ENCODE peak calls at places on chromosomes 3 and 15, in seven cellular contexts. T, G, Y, W, Q, U and K are unnamed samples.

GRCh38 chr3:127373701-127374625 is 86.1 kb upstream of the PRR20G start:
- DNase-seq in T (peak), U (no peak), Q (peak), W (peak), Y (no peak), G (no peak), K (no peak)

GRCh38 chr3:170553788-170554620 is 31.9 kb downstream of the SLC7A14 start:
- DNase-seq in Y (no peak), T (no peak), Q (no peak), W (no peak), G (no peak), U (no peak), K (no peak)

GRCh38 chr3:52204337-52205073 is 6.5 kb downstream of the ALAS1 start:
- DNase-seq in Y (no peak), W (no peak), T (peak), G (no peak), U (no peak), Q (no peak), K (no peak)

GRCh38 chr3:5014431-5014830 is 35.2 kb downstream of the BHLHE40 start:
- DNase-seq in G (no peak), Q (no peak), Y (peak), T (no peak), W (no peak), U (peak), K (no peak)

GRCh38 chr3:16060945-16061344 is 113.5 kb upstream of the GALNT15 start:
- DNase-seq in Q (no peak), T (no peak), Y (no peak), U (peak), G (peak), W (no peak), K (peak)

GRCh38 chr3:134665243-134665642 is 14.4 kb upstream of the KY start:
- DNase-seq in T (no peak), Y (no peak), Q (no peak), W (no peak), G (no peak), U (no peak), K (no peak)

GRCh38 chr3:24270744-24271143 is 223.9 kb downstream of the THRB start:
- DNase-seq in Q (no peak), T (no peak), W (no peak), U (no peak), G (no peak), Y (no peak), K (no peak)

GRCh38 chr3:70823622-70824021 is 511.2 kb upstream of the MDFIC2 start:
- DNase-seq in T (no peak), Q (no peak), W (no peak), Y (no peak), G (no peak), U (no peak), K (no peak)

GRCh38 chr15:97902140-97902780 is 58.2 kb upstream of the ARRDC4 start:
- DNase-seq in W (no peak), G (no peak), Y (no peak), Q (no peak), T (no peak), U (no peak), K (peak)

GRCh38 chr15:74240002-74240568 is 4.0 kb downstream of the CCDC33 start:
- DNase-seq in W (peak), G (peak), Y (no peak), Q (no peak), U (peak), T (peak), K (peak)

GRCh38 chr3:41521000-41521655 is 321.8 kb downstream of the CTNNB1 start:
- DNase-seq in Y (no peak), T (no peak), W (no peak), U (no peak), Q (no peak), G (no peak), K (no peak)

GRCh38 chr3:179425075-179425474 is 26.2 kb downstream of the GNB4 start:
- DNase-seq in W (no peak), Q (no peak), U (no peak), G (no peak), Y (no peak), T (no peak), K (no peak)

GRCh38 chr3:179432021-179432420 is 19.2 kb downstream of the GNB4 start:
- DNase-seq in U (no peak), T (peak), Q (no peak), W (peak), Y (no peak), G (no peak), K (no peak)

GRCh38 chr3:179432451-179432850 is 18.8 kb downstream of the GNB4 start:
- DNase-seq in Q (no peak), Y (no peak), T (no peak), G (no peak), U (no peak), W (no peak), K (no peak)

GRCh38 chr3:179430277-179430870 is 20.9 kb downstream of the GNB4 start:
- DNase-seq in W (no peak), Y (no peak), Q (no peak), U (no peak), G (no peak), T (no peak), K (no peak)

DNA sequence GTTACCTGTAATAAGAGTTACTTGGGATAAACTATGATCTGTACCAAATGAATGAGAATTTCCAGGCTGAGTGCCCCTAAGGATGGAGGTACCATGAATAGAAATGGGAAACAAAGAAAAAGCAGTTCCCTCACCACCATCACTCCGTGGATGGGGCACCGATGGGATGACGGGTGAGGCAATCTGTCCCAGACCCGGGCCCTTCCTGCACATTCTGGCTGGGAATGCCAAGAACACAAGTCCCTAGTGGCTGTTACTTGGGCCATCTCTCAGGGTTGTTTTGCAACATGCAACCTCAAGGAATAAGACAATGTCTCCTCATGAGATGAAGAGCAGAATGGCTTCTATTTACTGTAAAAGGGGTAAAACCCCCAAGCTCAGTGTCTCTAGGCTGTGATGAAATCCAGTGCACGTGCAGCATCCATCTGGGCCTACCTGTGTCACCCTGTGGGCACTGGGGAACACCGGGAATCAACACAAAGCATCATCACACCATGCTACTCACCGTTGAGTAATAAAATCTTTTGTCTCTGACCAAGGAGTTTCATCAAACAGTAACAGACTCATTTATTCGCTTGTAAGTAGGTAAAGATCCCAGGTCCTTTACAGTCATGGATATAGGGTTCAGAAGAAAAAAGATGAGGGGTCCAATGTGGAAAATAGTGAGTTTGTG is 22.3 kb downstream of the GNB4 start:
- DNase-seq in T (no peak), Y (no peak), Q (no peak), G (no peak), W (no peak), U (no peak), K (no peak)
- H3K4me3 ChIP-seq in T (no peak), Y (no peak), Q (no peak), G (no peak), W (no peak), U (no peak), K (no peak)

GRCh38 chr15:34275154-34275553 is 50.3 kb downstream of the EMC4 start:
- DNase-seq in W (no peak), U (peak), Y (no peak), G (no peak), Q (no peak), T (no peak), K (no peak)
- H3K4me3 ChIP-seq in W (no peak), U (no peak), Y (no peak), G (no peak), Q (no peak), T (no peak), K (no peak)

GRCh38 chr3:58117561-58118305 is 93.0 kb downstream of the DNASE1L3 start:
- DNase-seq in Y (no peak), W (no peak), U (peak), Q (no peak), T (no peak), G (peak), K (no peak)
- H3K4me3 ChIP-seq in Y (no peak), W (no peak), U (no peak), Q (no peak), T (no peak), G (no peak), K (no peak)

DNA sequence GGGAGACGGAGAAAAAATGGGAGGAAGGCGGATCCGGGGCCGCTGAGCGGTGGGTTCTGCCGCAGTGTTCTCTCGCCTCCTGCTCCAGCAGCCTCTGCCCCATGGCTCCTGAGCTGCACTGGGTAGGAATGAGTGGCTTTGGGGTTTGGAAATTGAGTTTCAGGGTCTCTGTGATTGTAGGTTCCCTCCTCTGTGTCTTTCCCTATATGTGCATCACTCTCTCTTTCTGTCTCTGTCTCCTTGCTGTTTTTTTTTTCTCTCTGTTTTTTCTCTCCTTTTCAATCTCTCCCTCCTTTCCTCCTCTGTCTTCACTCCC is 1.9 kb downstream of the GRM7 start:
- DNase-seq in Q (no peak), U (no peak), G (no peak), T (no peak), W (no peak), Y (peak), K (no peak)
- H3K4me3 ChIP-seq in Q (no peak), U (no peak), G (no peak), T (no peak), W (no peak), Y (peak), K (no peak)

DNA sequence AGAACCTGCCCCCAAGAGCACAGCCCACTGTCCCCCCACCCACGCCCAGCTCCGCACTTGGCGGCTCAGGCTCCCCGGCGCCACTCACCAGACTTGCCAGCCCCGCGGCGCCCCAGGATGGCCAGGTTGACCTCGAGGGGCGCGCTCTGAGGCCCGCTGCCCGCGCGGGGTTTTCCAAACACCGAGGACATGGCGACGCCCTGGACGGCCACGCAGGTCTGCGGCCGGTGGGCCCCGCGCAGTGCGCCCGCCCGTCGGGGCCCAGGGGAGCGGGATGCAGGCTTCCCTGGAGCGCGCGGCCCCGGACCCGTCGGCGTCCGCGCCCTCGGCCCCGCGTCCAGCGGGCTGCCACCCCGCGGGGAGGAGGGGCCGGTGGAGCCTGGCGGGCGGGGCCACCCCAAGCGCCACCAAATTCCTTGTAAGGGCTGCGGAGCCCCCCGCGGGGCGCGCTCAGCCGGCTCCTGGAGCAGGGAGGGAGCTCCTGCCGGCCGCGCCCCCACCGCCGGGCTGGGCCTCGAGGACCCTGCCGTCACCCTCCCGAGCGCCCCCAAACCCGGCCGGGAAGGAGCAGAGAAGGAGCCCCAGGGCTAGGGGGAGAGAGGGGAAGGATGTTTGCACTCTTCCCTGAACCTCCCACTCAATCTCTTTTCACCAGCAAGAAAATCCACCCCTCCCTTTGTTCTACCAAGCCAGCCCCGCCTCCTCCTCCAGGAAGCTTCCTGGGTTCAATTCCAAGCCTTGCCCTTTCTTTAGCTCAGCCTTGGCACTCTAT is at the start of gene RASL12:
- DNase-seq in Q (peak), T (no peak), Y (no peak), W (no peak), G (no peak), U (no peak), K (no peak)
- H3K4me3 ChIP-seq in Q (peak), T (no peak), Y (peak), W (no peak), G (peak), U (peak), K (no peak)